ENCODE peak calls at places on chromosomes 2 and 18, in four cellular contexts. One of them, this sample, is unnamed.

GRCh38 chr2:136422512-136422911 is 304.6 kb upstream of the CXCR4 start:
- DNase-seq in RPMI7951: no peak
- DNase-seq in HEK293T: no peak
- DNase-seq in activated T-helper 1 cell treated with anti-CD3 and anti-CD28 coated beads, Interleukin-12 subunit alpha, Interleukin-12 subunit beta, Interleukin-2, Interleukin-4 antibody, amounts not matched to agents 30 ng/mL and 10 ng/mL and 1 ng/mL, durations not matched to agents 14 hours and 24 hours and 36 hours: no peak
- DNase-seq in this sample: no peak

GRCh38 chr2:17635007-17635406 is 94.5 kb downstream of the VSNL1 start:
- DNase-seq in HEK293T: no peak
- DNase-seq in RPMI7951: no peak
- DNase-seq in activated T-helper 1 cell treated with anti-CD3 and anti-CD28 coated beads, Interleukin-12 subunit alpha, Interleukin-12 subunit beta, Interleukin-2, Interleukin-4 antibody, amounts not matched to agents 30 ng/mL and 10 ng/mL and 1 ng/mL, durations not matched to agents 14 hours and 24 hours and 36 hours: no peak
- DNase-seq in this sample: no peak

GRCh38 chr18:11310476-11311086 is 161.2 kb upstream of the PIEZO2 start:
- DNase-seq in HEK293T: peak; percentile 33
- DNase-seq in RPMI7951: peak; percentile 59
- DNase-seq in activated T-helper 1 cell treated with anti-CD3 and anti-CD28 coated beads, Interleukin-12 subunit alpha, Interleukin-12 subunit beta, Interleukin-2, Interleukin-4 antibody, amounts not matched to agents 30 ng/mL and 10 ng/mL and 1 ng/mL, durations not matched to agents 14 hours and 24 hours and 36 hours: peak; percentile 1
- DNase-seq in this sample: no peak

GRCh38 chr2:156331572-156332451 is 709 bp downstream of the NR4A2 start:
- DNase-seq in RPMI7951: peak; percentile 80
- DNase-seq in activated T-helper 1 cell treated with anti-CD3 and anti-CD28 coated beads, Interleukin-12 subunit alpha, Interleukin-12 subunit beta, Interleukin-2, Interleukin-4 antibody, amounts not matched to agents 30 ng/mL and 10 ng/mL and 1 ng/mL, durations not matched to agents 14 hours and 24 hours and 36 hours: peak; percentile 23
- DNase-seq in HEK293T: peak; percentile 34
- DNase-seq in this sample: peak; percentile 66

GRCh38 chr2:137381731-137382130 is 582.5 kb upstream of the HNMT start:
- DNase-seq in HEK293T: no peak
- DNase-seq in RPMI7951: no peak
- DNase-seq in activated T-helper 1 cell treated with anti-CD3 and anti-CD28 coated beads, Interleukin-12 subunit alpha, Interleukin-12 subunit beta, Interleukin-2, Interleukin-4 antibody, amounts not matched to agents 30 ng/mL and 10 ng/mL and 1 ng/mL, durations not matched to agents 14 hours and 24 hours and 36 hours: no peak
- DNase-seq in this sample: no peak

GRCh38 chr2:52017836-52018235 is 985.9 kb upstream of the NRXN1 start:
- DNase-seq in RPMI7951: no peak
- DNase-seq in HEK293T: no peak
- DNase-seq in activated T-helper 1 cell treated with anti-CD3 and anti-CD28 coated beads, Interleukin-12 subunit alpha, Interleukin-12 subunit beta, Interleukin-2, Interleukin-4 antibody, amounts not matched to agents 30 ng/mL and 10 ng/mL and 1 ng/mL, durations not matched to agents 14 hours and 24 hours and 36 hours: no peak
- DNase-seq in this sample: no peak

GRCh38 chr2:231189171-231189530 is 9.3 kb upstream of the ARMC9 start:
- DNase-seq in activated T-helper 1 cell treated with anti-CD3 and anti-CD28 coated beads, Interleukin-12 subunit alpha, Interleukin-12 subunit beta, Interleukin-2, Interleukin-4 antibody, amounts not matched to agents 30 ng/mL and 10 ng/mL and 1 ng/mL, durations not matched to agents 14 hours and 24 hours and 36 hours: no peak
- DNase-seq in HEK293T: no peak
- DNase-seq in RPMI7951: no peak
- DNase-seq in this sample: no peak

GRCh38 chr18:76722224-76723061 is 99.9 kb upstream of the ZNF236 start:
- DNase-seq in HEK293T: no peak
- DNase-seq in activated T-helper 1 cell treated with anti-CD3 and anti-CD28 coated beads, Interleukin-12 subunit alpha, Interleukin-12 subunit beta, Interleukin-2, Interleukin-4 antibody, amounts not matched to agents 30 ng/mL and 10 ng/mL and 1 ng/mL, durations not matched to agents 14 hours and 24 hours and 36 hours: no peak
- DNase-seq in RPMI7951: no peak
- DNase-seq in this sample: no peak

GRCh38 chr2:65997941-65998340 is 437.0 kb upstream of the MEIS1 start:
- DNase-seq in HEK293T: no peak
- DNase-seq in RPMI7951: peak; percentile 2
- DNase-seq in activated T-helper 1 cell treated with anti-CD3 and anti-CD28 coated beads, Interleukin-12 subunit alpha, Interleukin-12 subunit beta, Interleukin-2, Interleukin-4 antibody, amounts not matched to agents 30 ng/mL and 10 ng/mL and 1 ng/mL, durations not matched to agents 14 hours and 24 hours and 36 hours: no peak
- DNase-seq in this sample: no peak

GRCh38 chr18:35782926-35783325 is 189.6 kb upstream of the RMP24 start:
- DNase-seq in activated T-helper 1 cell treated with anti-CD3 and anti-CD28 coated beads, Interleukin-12 subunit alpha, Interleukin-12 subunit beta, Interleukin-2, Interleukin-4 antibody, amounts not matched to agents 30 ng/mL and 10 ng/mL and 1 ng/mL, durations not matched to agents 14 hours and 24 hours and 36 hours: no peak
- DNase-seq in HEK293T: no peak
- DNase-seq in RPMI7951: no peak
- DNase-seq in this sample: no peak

GRCh38 chr2:74917702-74918619 is 40.5 kb upstream of the POLE4 start:
- DNase-seq in HEK293T: no peak
- DNase-seq in activated T-helper 1 cell treated with anti-CD3 and anti-CD28 coated beads, Interleukin-12 subunit alpha, Interleukin-12 subunit beta, Interleukin-2, Interleukin-4 antibody, amounts not matched to agents 30 ng/mL and 10 ng/mL and 1 ng/mL, durations not matched to agents 14 hours and 24 hours and 36 hours: no peak
- DNase-seq in RPMI7951: peak; percentile 98
- DNase-seq in this sample: no peak

GRCh38 chr2:156489750-156490466 is 53.7 kb downstream of the GPD2 start:
- DNase-seq in activated T-helper 1 cell treated with anti-CD3 and anti-CD28 coated beads, Interleukin-12 subunit alpha, Interleukin-12 subunit beta, Interleukin-2, Interleukin-4 antibody, amounts not matched to agents 30 ng/mL and 10 ng/mL and 1 ng/mL, durations not matched to agents 14 hours and 24 hours and 36 hours: no peak
- DNase-seq in RPMI7951: no peak
- DNase-seq in HEK293T: no peak
- DNase-seq in this sample: no peak

GRCh38 chr2:225337183-225337582 is 62.3 kb upstream of the NYAP2 start:
- DNase-seq in HEK293T: no peak
- DNase-seq in RPMI7951: peak; percentile 87
- DNase-seq in activated T-helper 1 cell treated with anti-CD3 and anti-CD28 coated beads, Interleukin-12 subunit alpha, Interleukin-12 subunit beta, Interleukin-2, Interleukin-4 antibody, amounts not matched to agents 30 ng/mL and 10 ng/mL and 1 ng/mL, durations not matched to agents 14 hours and 24 hours and 36 hours: no peak
- DNase-seq in this sample: no peak

GRCh38 chr2:98568161-98568956 is 40.0 kb downstream of the COA5 start:
- DNase-seq in HEK293T: no peak
- DNase-seq in RPMI7951: no peak
- DNase-seq in activated T-helper 1 cell treated with anti-CD3 and anti-CD28 coated beads, Interleukin-12 subunit alpha, Interleukin-12 subunit beta, Interleukin-2, Interleukin-4 antibody, amounts not matched to agents 30 ng/mL and 10 ng/mL and 1 ng/mL, durations not matched to agents 14 hours and 24 hours and 36 hours: no peak
- DNase-seq in this sample: no peak

GRCh38 chr2:177711472-177712276 is 319.1 kb downstream of the AGPS start:
- DNase-seq in HEK293T: no peak
- DNase-seq in activated T-helper 1 cell treated with anti-CD3 and anti-CD28 coated beads, Interleukin-12 subunit alpha, Interleukin-12 subunit beta, Interleukin-2, Interleukin-4 antibody, amounts not matched to agents 30 ng/mL and 10 ng/mL and 1 ng/mL, durations not matched to agents 14 hours and 24 hours and 36 hours: no peak
- DNase-seq in RPMI7951: no peak
- DNase-seq in this sample: no peak

GRCh38 chr2:10274376-10274775 is 28.3 kb upstream of the HPCAL1 start:
- DNase-seq in RPMI7951: no peak
- DNase-seq in activated T-helper 1 cell treated with anti-CD3 and anti-CD28 coated beads, Interleukin-12 subunit alpha, Interleukin-12 subunit beta, Interleukin-2, Interleukin-4 antibody, amounts not matched to agents 30 ng/mL and 10 ng/mL and 1 ng/mL, durations not matched to agents 14 hours and 24 hours and 36 hours: no peak
- DNase-seq in HEK293T: no peak
- DNase-seq in this sample: no peak

GRCh38 chr2:22628183-22628582 is 756.8 kb upstream of the KLHL29 start:
- DNase-seq in RPMI7951: no peak
- DNase-seq in HEK293T: no peak
- DNase-seq in activated T-helper 1 cell treated with anti-CD3 and anti-CD28 coated beads, Interleukin-12 subunit alpha, Interleukin-12 subunit beta, Interleukin-2, Interleukin-4 antibody, amounts not matched to agents 30 ng/mL and 10 ng/mL and 1 ng/mL, durations not matched to agents 14 hours and 24 hours and 36 hours: no peak
- DNase-seq in this sample: no peak

GRCh38 chr18:11925800-11926481 is 17.8 kb upstream of the MPPE1 start:
- DNase-seq in RPMI7951: no peak
- DNase-seq in HEK293T: no peak
- DNase-seq in activated T-helper 1 cell treated with anti-CD3 and anti-CD28 coated beads, Interleukin-12 subunit alpha, Interleukin-12 subunit beta, Interleukin-2, Interleukin-4 antibody, amounts not matched to agents 30 ng/mL and 10 ng/mL and 1 ng/mL, durations not matched to agents 14 hours and 24 hours and 36 hours: no peak
- DNase-seq in this sample: no peak

GRCh38 chr2:76210551-76210950 is 499.8 kb upstream of the GCFC2 start:
- DNase-seq in HEK293T: no peak
- DNase-seq in RPMI7951: no peak
- DNase-seq in activated T-helper 1 cell treated with anti-CD3 and anti-CD28 coated beads, Interleukin-12 subunit alpha, Interleukin-12 subunit beta, Interleukin-2, Interleukin-4 antibody, amounts not matched to agents 30 ng/mL and 10 ng/mL and 1 ng/mL, durations not matched to agents 14 hours and 24 hours and 36 hours: no peak
- DNase-seq in this sample: no peak

GRCh38 chr2:66925128-66925527 is 472.0 kb upstream of the ETAA1 start:
- DNase-seq in HEK293T: no peak
- DNase-seq in activated T-helper 1 cell treated with anti-CD3 and anti-CD28 coated beads, Interleukin-12 subunit alpha, Interleukin-12 subunit beta, Interleukin-2, Interleukin-4 antibody, amounts not matched to agents 30 ng/mL and 10 ng/mL and 1 ng/mL, durations not matched to agents 14 hours and 24 hours and 36 hours: no peak
- DNase-seq in RPMI7951: peak; percentile 67
- DNase-seq in this sample: no peak

This sample was measured in stimulated activated naive CD8-positive, alpha-beta T cell treated with anti-CD3 and anti-CD28 coated beads, Interleukin-15, amount 100 ng/mL, for 72 hours.